ENCODE peak calls at places on chromosomes 7 and 10, in five cellular contexts. Z is CD14-positive monocyte; B is stimulated activated CD8-positive, alpha-beta memory T cell treated with anti-CD3 and anti-CD28 coated beads, Interleukin-15, amount 100 ng/mL, for 24 hours; S is HL-60; F is fibroblast of lung. N is an unnamed sample.

GRCh38 chr10:21950566-21950965 is 53.0 kb downstream of the DNAJC1 start:
- DNase-seq in Z (no peak), B (no peak), S (no peak), F (no peak), N (no peak)

GRCh38 chr10:124512600-124512999 is 51.0 kb downstream of the LHPP start:
- DNase-seq in Z (peak), B (no peak), S (no peak), F (no peak), N (peak)

GRCh38 chr7:111568870-111569462 is 6.7 kb upstream of the IMMP2L start:
- DNase-seq in Z (no peak), B (no peak), S (no peak), F (no peak), N (no peak)

GRCh38 chr7:113731571-113731970 is 187.2 kb downstream of the PPP1R3A start:
- DNase-seq in Z (no peak), B (no peak), S (no peak), F (peak), N (no peak)

GRCh38 chr10:96334888-96335526 is 23.8 kb downstream of the OPALIN start:
- DNase-seq in Z (no peak), B (no peak), S (no peak), F (peak), N (peak)

GRCh38 chr10:1364151-1364910 is 308.1 kb downstream of the WDR37 start:
- DNase-seq in Z (no peak), B (no peak), S (no peak), F (no peak), N (no peak)

GRCh38 chr7:55770778-55771177 is 91.8 kb downstream of the SEPTIN14 start:
- DNase-seq in Z (no peak), B (no peak), S (no peak), F (no peak), N (no peak)

GRCh38 chr7:98555403-98555802 is 61.7 kb upstream of the NPTX2 start:
- DNase-seq in Z (no peak), B (no peak), S (no peak), F (no peak), N (no peak)

GRCh38 chr10:133021963-133022783 is 65.6 kb upstream of the ADGRA1 start:
- DNase-seq in Z (no peak), B (no peak), S (no peak), F (no peak), N (no peak)

GRCh38 chr7:106623846-106624245 is 37.1 kb downstream of the CCDC71L start:
- DNase-seq in Z (no peak), B (no peak), S (no peak), F (peak), N (no peak)

GRCh38 chr10:28585076-28585475 is 52.2 kb downstream of the WAC start:
- DNase-seq in Z (no peak), B (no peak), S (no peak), F (no peak), N (no peak)

GRCh38 chr7:10888861-10889260 is 84.8 kb upstream of the PHF14 start:
- DNase-seq in Z (no peak), B (no peak), S (peak), F (no peak), N (no peak)

GRCh38 chr7:118232837-118233236 is 8.3 kb downstream of the ANKRD7 start:
- DNase-seq in Z (no peak), B (no peak), S (no peak), F (no peak), N (peak)

GRCh38 chr7:585229-585711 is 65.6 kb upstream of the PDGFA start:
- DNase-seq in Z (no peak), B (no peak), S (no peak), F (no peak), N (no peak)

GRCh38 chr10:13078912-13079775 is 20.8 kb upstream of the OPTN start:
- DNase-seq in Z (no peak), B (no peak), S (no peak), F (no peak), N (peak)

GRCh38 chr7:117402109-117402508 is 25.2 kb downstream of the ASZ1 start:
- DNase-seq in Z (no peak), B (no peak), S (no peak), F (no peak), N (peak)

GRCh38 chr7:115356139-115356746 is 434.3 kb downstream of the MDFIC start:
- DNase-seq in Z (no peak), B (no peak), S (no peak), F (peak), N (peak)

GRCh38 chr10:68871105-68871711 is 29.9 kb upstream of the DDX50 start:
- DNase-seq in Z (no peak), B (no peak), S (no peak), F (peak), N (peak)

GRCh38 chr10:121864168-121864567 is 63.7 kb downstream of the ATE1 start:
- DNase-seq in Z (no peak), B (no peak), S (no peak), F (no peak), N (no peak)

GRCh38 chr10:33010132-33011037 is 52.4 kb upstream of the ITGB1 start:
- DNase-seq in Z (no peak), B (no peak), S (no peak), F (peak), N (peak)

GRCh38 chr10:77038412-77038806 is 599.2 kb downstream of the KCNMA1 start:
- DNase-seq in Z (no peak), B (no peak), S (no peak), F (no peak), N (no peak)

GRCh38 chr7:2520131-2520807 is 695 bp downstream of the LFNG start:
- DNase-seq in Z (no peak), B (no peak), S (no peak), F (no peak), N (peak)

GRCh38 chr10:36773652-36774051 is 351.7 kb upstream of the ANKRD30A start:
- DNase-seq in Z (no peak), B (no peak), S (no peak), F (no peak), N (no peak)

GRCh38 chr10:97479939-97480338 is 18.3 kb downstream of the MMS19 start:
- DNase-seq in Z (no peak), B (no peak), S (no peak), F (no peak), N (peak)

GRCh38 chr7:66630529-66630928 is 1.8 kb downstream of the KCTD7 start:
- DNase-seq in Z (no peak), B (no peak), S (peak), F (no peak), N (no peak)

GRCh38 chr10:117894339-117894738 is 152.4 kb downstream of the RAB11FIP2 start:
- DNase-seq in Z (no peak), B (no peak), S (no peak), F (no peak), N (no peak)

GRCh38 chr10:132452651-132453469 is 55.9 kb downstream of the PWWP2B start:
- DNase-seq in Z (peak), B (peak), S (peak), F (peak), N (peak)

GRCh38 chr7:156731651-156732050 is 91.1 kb downstream of the RNF32 start:
- DNase-seq in Z (no peak), B (no peak), S (no peak), F (no peak), N (no peak)

GRCh38 chr7:101633516-101633915 is 4.4 kb upstream of the MYL10 start:
- DNase-seq in Z (no peak), B (no peak), S (no peak), F (no peak), N (no peak)

GRCh38 chr10:12638103-12638502 is 288.8 kb downstream of the CAMK1D start:
- DNase-seq in Z (no peak), B (no peak), S (no peak), F (peak), N (peak)

GRCh38 chr7:953547-954327 is 743 bp downstream of the ADAP1 start:
- DNase-seq in Z (peak), B (no peak), S (peak), F (peak), N (peak)

N was measured in neural progenitor cell.